ENCODE peak calls at places on chromosome 5, in nine cellular contexts. One of them, this sample, is unnamed.

GRCh38 chr5:80238778-80239679 is 16.8 kb downstream of the SERINC5 start:
- DNase-seq in naive thymus-derived CD4-positive, alpha-beta T cell: no peak
- DNase-seq in suprapubic skin: no peak
- DNase-seq in ascending aorta: no peak
- DNase-seq in GM23338: no peak
- DNase-seq in tibial artery: peak
- DNase-seq in CD4-positive, alpha-beta T cell: no peak
- DNase-seq in CD8-positive, alpha-beta T cell: no peak
- DNase-seq in lower lobe of right lung: no peak
- DNase-seq in this sample: no peak

GRCh38 chr5:31639488-31640011 is 619 bp downstream of the PDZD2 start:
- DNase-seq in CD4-positive, alpha-beta T cell: no peak
- DNase-seq in naive thymus-derived CD4-positive, alpha-beta T cell: peak
- DNase-seq in suprapubic skin: no peak
- DNase-seq in GM23338: peak
- DNase-seq in lower lobe of right lung: no peak
- DNase-seq in CD8-positive, alpha-beta T cell: no peak
- DNase-seq in tibial artery: no peak
- DNase-seq in ascending aorta: no peak
- DNase-seq in this sample: peak

GRCh38 chr5:127761869-127762268 is 58.7 kb downstream of the CCDC192 start:
- DNase-seq in suprapubic skin: no peak
- DNase-seq in ascending aorta: no peak
- DNase-seq in lower lobe of right lung: no peak
- DNase-seq in GM23338: no peak
- DNase-seq in CD8-positive, alpha-beta T cell: no peak
- DNase-seq in tibial artery: no peak
- DNase-seq in naive thymus-derived CD4-positive, alpha-beta T cell: no peak
- DNase-seq in CD4-positive, alpha-beta T cell: no peak
- DNase-seq in this sample: no peak

GRCh38 chr5:74767579-74767913 is 497 bp downstream of the NSA2 start:
- DNase-seq in ascending aorta: no peak
- DNase-seq in naive thymus-derived CD4-positive, alpha-beta T cell: no peak
- DNase-seq in suprapubic skin: no peak
- DNase-seq in CD8-positive, alpha-beta T cell: no peak
- DNase-seq in CD4-positive, alpha-beta T cell: no peak
- DNase-seq in GM23338: peak
- DNase-seq in tibial artery: no peak
- DNase-seq in lower lobe of right lung: no peak
- DNase-seq in this sample: no peak

GRCh38 chr5:179290681-179291540 is 54.4 kb downstream of the ADAMTS2 start:
- DNase-seq in CD4-positive, alpha-beta T cell: no peak
- DNase-seq in naive thymus-derived CD4-positive, alpha-beta T cell: no peak
- DNase-seq in CD8-positive, alpha-beta T cell: no peak
- DNase-seq in lower lobe of right lung: peak
- DNase-seq in suprapubic skin: peak
- DNase-seq in ascending aorta: no peak
- DNase-seq in GM23338: no peak
- DNase-seq in tibial artery: peak
- DNase-seq in this sample: no peak

GRCh38 chr5:72085319-72085718 is 22.0 kb upstream of the MAP1B start:
- DNase-seq in lower lobe of right lung: no peak
- DNase-seq in GM23338: no peak
- DNase-seq in CD4-positive, alpha-beta T cell: no peak
- DNase-seq in tibial artery: no peak
- DNase-seq in naive thymus-derived CD4-positive, alpha-beta T cell: no peak
- DNase-seq in suprapubic skin: no peak
- DNase-seq in ascending aorta: no peak
- DNase-seq in CD8-positive, alpha-beta T cell: no peak
- DNase-seq in this sample: no peak

GRCh38 chr5:88743231-88743879 is 139.6 kb downstream of the MEF2C start:
- DNase-seq in CD4-positive, alpha-beta T cell: no peak
- DNase-seq in GM23338: no peak
- DNase-seq in lower lobe of right lung: no peak
- DNase-seq in tibial artery: no peak
- DNase-seq in naive thymus-derived CD4-positive, alpha-beta T cell: no peak
- DNase-seq in suprapubic skin: no peak
- DNase-seq in CD8-positive, alpha-beta T cell: no peak
- DNase-seq in ascending aorta: no peak
- DNase-seq in this sample: no peak

GRCh38 chr5:116573279-116573616 is 1.4 kb downstream of the SEMA6A start:
- DNase-seq in naive thymus-derived CD4-positive, alpha-beta T cell: no peak
- DNase-seq in suprapubic skin: peak
- DNase-seq in CD8-positive, alpha-beta T cell: no peak
- DNase-seq in GM23338: no peak
- DNase-seq in tibial artery: peak
- DNase-seq in lower lobe of right lung: peak
- DNase-seq in CD4-positive, alpha-beta T cell: no peak
- DNase-seq in ascending aorta: no peak
- DNase-seq in this sample: peak

GRCh38 chr5:100863736-100864135 is 39.3 kb downstream of the ST8SIA4 start:
- DNase-seq in suprapubic skin: no peak
- DNase-seq in CD8-positive, alpha-beta T cell: no peak
- DNase-seq in lower lobe of right lung: no peak
- DNase-seq in CD4-positive, alpha-beta T cell: no peak
- DNase-seq in naive thymus-derived CD4-positive, alpha-beta T cell: no peak
- DNase-seq in ascending aorta: no peak
- DNase-seq in GM23338: no peak
- DNase-seq in tibial artery: no peak
- DNase-seq in this sample: no peak

GRCh38 chr5:167964529-167964928 is 326.9 kb upstream of the WWC1 start:
- DNase-seq in GM23338: peak
- DNase-seq in CD8-positive, alpha-beta T cell: no peak
- DNase-seq in ascending aorta: no peak
- DNase-seq in tibial artery: no peak
- DNase-seq in CD4-positive, alpha-beta T cell: no peak
- DNase-seq in suprapubic skin: no peak
- DNase-seq in lower lobe of right lung: no peak
- DNase-seq in naive thymus-derived CD4-positive, alpha-beta T cell: no peak
- DNase-seq in this sample: no peak

GRCh38 chr5:100644776-100645175 is 109.6 kb downstream of the FAM174A start:
- DNase-seq in ascending aorta: no peak
- DNase-seq in tibial artery: no peak
- DNase-seq in naive thymus-derived CD4-positive, alpha-beta T cell: no peak
- DNase-seq in CD4-positive, alpha-beta T cell: no peak
- DNase-seq in GM23338: no peak
- DNase-seq in suprapubic skin: no peak
- DNase-seq in CD8-positive, alpha-beta T cell: no peak
- DNase-seq in lower lobe of right lung: no peak
- DNase-seq in this sample: no peak

GRCh38 chr5:143403357-143403606 is 204 bp downstream of the NR3C1 start:
- DNase-seq in tibial artery: no peak
- DNase-seq in ascending aorta: no peak
- DNase-seq in CD8-positive, alpha-beta T cell: no peak
- DNase-seq in naive thymus-derived CD4-positive, alpha-beta T cell: no peak
- DNase-seq in CD4-positive, alpha-beta T cell: no peak
- DNase-seq in GM23338: no peak
- DNase-seq in suprapubic skin: no peak
- DNase-seq in lower lobe of right lung: no peak
- DNase-seq in this sample: no peak

GRCh38 chr5:143405063-143405746 is 1.7 kb upstream of the NR3C1 start:
- DNase-seq in CD8-positive, alpha-beta T cell: peak
- DNase-seq in ascending aorta: peak
- DNase-seq in lower lobe of right lung: peak
- DNase-seq in suprapubic skin: peak
- DNase-seq in GM23338: peak
- DNase-seq in CD4-positive, alpha-beta T cell: peak
- DNase-seq in tibial artery: peak
- DNase-seq in naive thymus-derived CD4-positive, alpha-beta T cell: peak
- DNase-seq in this sample: peak

GRCh38 chr5:143402464-143403356 is 776 bp downstream of the NR3C1 start:
- DNase-seq in CD8-positive, alpha-beta T cell: peak
- DNase-seq in tibial artery: peak
- DNase-seq in GM23338: peak
- DNase-seq in CD4-positive, alpha-beta T cell: peak
- DNase-seq in lower lobe of right lung: peak
- DNase-seq in naive thymus-derived CD4-positive, alpha-beta T cell: peak
- DNase-seq in suprapubic skin: peak
- DNase-seq in ascending aorta: peak
- DNase-seq in this sample: peak

GRCh38 chr5:143404416-143405062 is 1.1 kb upstream of the NR3C1 start:
- DNase-seq in lower lobe of right lung: peak
- DNase-seq in suprapubic skin: peak
- DNase-seq in naive thymus-derived CD4-positive, alpha-beta T cell: peak
- DNase-seq in ascending aorta: peak
- DNase-seq in CD4-positive, alpha-beta T cell: peak
- DNase-seq in tibial artery: peak
- DNase-seq in CD8-positive, alpha-beta T cell: peak
- DNase-seq in GM23338: peak
- DNase-seq in this sample: peak

GRCh38 chr5:143403607-143404415 is at the start of gene NR3C1:
- DNase-seq in suprapubic skin: peak
- DNase-seq in CD4-positive, alpha-beta T cell: peak
- DNase-seq in ascending aorta: peak
- DNase-seq in tibial artery: peak
- DNase-seq in GM23338: peak
- DNase-seq in lower lobe of right lung: peak
- DNase-seq in CD8-positive, alpha-beta T cell: peak
- DNase-seq in naive thymus-derived CD4-positive, alpha-beta T cell: peak
- DNase-seq in this sample: peak
- H3K27ac ChIP-seq in suprapubic skin: peak
- H3K27ac ChIP-seq in CD4-positive, alpha-beta T cell: peak
- H3K27ac ChIP-seq in ascending aorta: peak
- H3K27ac ChIP-seq in tibial artery: peak
- H3K27ac ChIP-seq in GM23338: no peak
- H3K27ac ChIP-seq in lower lobe of right lung: peak
- H3K27ac ChIP-seq in CD8-positive, alpha-beta T cell: peak
- H3K27ac ChIP-seq in naive thymus-derived CD4-positive, alpha-beta T cell: peak
- H3K27ac ChIP-seq in this sample: peak

DNA sequence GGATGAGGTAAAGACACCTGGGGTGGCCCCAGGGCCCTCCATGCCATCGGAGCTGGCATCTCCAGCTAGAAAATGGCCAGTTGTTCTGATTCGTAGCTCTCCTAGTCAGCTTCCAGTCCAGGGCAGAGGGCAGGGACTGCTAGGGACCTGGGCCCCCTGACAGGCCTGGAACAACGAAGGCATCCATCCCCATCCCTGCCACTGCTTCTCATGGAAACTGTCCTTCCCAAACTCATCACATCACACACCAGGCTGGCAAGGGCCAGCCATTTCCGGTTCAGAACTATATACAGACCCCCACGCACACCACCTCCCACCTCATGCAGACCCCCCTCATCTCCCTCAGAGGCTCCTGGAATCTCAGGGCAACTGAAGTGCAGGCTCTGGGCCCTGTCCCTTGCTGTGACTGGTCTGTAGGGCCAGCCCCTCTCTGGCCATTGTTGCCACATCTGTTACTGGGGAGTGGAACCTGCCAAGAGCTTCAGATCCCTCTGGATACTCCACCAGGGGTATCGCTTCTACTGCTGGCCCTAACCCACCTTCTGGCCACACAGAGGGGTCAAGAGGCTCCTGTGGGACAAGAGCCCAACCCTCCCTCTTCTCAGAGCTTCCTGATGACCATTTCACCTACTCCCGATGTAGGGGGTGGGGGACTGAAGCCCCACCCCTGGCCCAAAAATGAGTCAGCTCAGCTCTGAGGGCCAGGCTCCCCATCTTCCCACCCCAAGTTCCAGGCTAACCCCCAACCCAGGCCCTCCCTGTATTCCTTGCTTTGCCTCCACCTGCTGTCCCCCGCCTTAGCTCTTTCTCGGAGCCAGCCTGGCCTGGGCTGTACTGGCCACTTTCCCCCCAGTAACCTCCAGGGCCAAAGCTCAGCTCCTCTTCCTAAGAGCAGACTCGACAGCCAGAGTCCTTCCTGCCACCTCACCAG is 1.2 kb upstream of the MZB1 start:
- DNase-seq in ascending aorta: no peak
- DNase-seq in tibial artery: peak
- DNase-seq in CD4-positive, alpha-beta T cell: no peak
- DNase-seq in CD8-positive, alpha-beta T cell: no peak
- DNase-seq in naive thymus-derived CD4-positive, alpha-beta T cell: no peak
- DNase-seq in suprapubic skin: no peak
- DNase-seq in lower lobe of right lung: no peak
- DNase-seq in GM23338: no peak
- DNase-seq in this sample: no peak
- H3K27ac ChIP-seq in ascending aorta: no peak
- H3K27ac ChIP-seq in tibial artery: no peak
- H3K27ac ChIP-seq in CD4-positive, alpha-beta T cell: no peak
- H3K27ac ChIP-seq in CD8-positive, alpha-beta T cell: no peak
- H3K27ac ChIP-seq in naive thymus-derived CD4-positive, alpha-beta T cell: no peak
- H3K27ac ChIP-seq in suprapubic skin: no peak
- H3K27ac ChIP-seq in lower lobe of right lung: no peak
- H3K27ac ChIP-seq in GM23338: no peak
- H3K27ac ChIP-seq in this sample: no peak

DNA sequence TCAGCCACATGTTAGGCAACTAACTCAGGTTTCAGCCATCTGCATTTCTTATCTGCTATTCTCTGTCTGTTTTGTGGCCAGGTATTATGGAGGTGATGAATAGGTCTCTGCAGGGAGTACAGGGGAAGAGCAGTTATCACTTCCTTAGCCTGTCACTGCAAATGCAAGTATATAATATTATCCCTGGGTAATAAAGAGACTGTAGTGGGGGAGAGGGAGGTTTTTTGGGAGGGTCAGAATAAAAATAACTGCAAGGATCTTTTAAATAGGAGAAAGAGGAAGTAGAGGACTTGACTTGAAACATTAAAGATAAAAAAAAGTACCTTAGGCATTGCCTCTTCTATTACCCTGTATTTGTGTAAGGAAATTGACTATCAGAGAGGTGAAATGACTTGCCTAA is 49.5 kb upstream of the PTGER4 start:
- DNase-seq in CD8-positive, alpha-beta T cell: no peak
- DNase-seq in lower lobe of right lung: no peak
- DNase-seq in ascending aorta: no peak
- DNase-seq in tibial artery: no peak
- DNase-seq in GM23338: no peak
- DNase-seq in naive thymus-derived CD4-positive, alpha-beta T cell: no peak
- DNase-seq in suprapubic skin: no peak
- DNase-seq in CD4-positive, alpha-beta T cell: no peak
- DNase-seq in this sample: no peak
- H3K27ac ChIP-seq in CD8-positive, alpha-beta T cell: no peak
- H3K27ac ChIP-seq in lower lobe of right lung: no peak
- H3K27ac ChIP-seq in ascending aorta: no peak
- H3K27ac ChIP-seq in tibial artery: no peak
- H3K27ac ChIP-seq in GM23338: no peak
- H3K27ac ChIP-seq in naive thymus-derived CD4-positive, alpha-beta T cell: no peak
- H3K27ac ChIP-seq in suprapubic skin: no peak
- H3K27ac ChIP-seq in CD4-positive, alpha-beta T cell: no peak
- H3K27ac ChIP-seq in this sample: no peak

GRCh38 chr5:73552642-73553041 is 12.8 kb downstream of the ANKRA2 start:
- DNase-seq in GM23338: no peak
- DNase-seq in suprapubic skin: no peak
- DNase-seq in CD8-positive, alpha-beta T cell: no peak
- DNase-seq in lower lobe of right lung: no peak
- DNase-seq in ascending aorta: no peak
- DNase-seq in naive thymus-derived CD4-positive, alpha-beta T cell: no peak
- DNase-seq in CD4-positive, alpha-beta T cell: no peak
- DNase-seq in tibial artery: no peak
- DNase-seq in this sample: no peak
- H3K27ac ChIP-seq in GM23338: no peak
- H3K27ac ChIP-seq in suprapubic skin: no peak
- H3K27ac ChIP-seq in CD8-positive, alpha-beta T cell: no peak
- H3K27ac ChIP-seq in lower lobe of right lung: no peak
- H3K27ac ChIP-seq in ascending aorta: no peak
- H3K27ac ChIP-seq in naive thymus-derived CD4-positive, alpha-beta T cell: no peak
- H3K27ac ChIP-seq in CD4-positive, alpha-beta T cell: no peak
- H3K27ac ChIP-seq in tibial artery: no peak
- H3K27ac ChIP-seq in this sample: no peak

This sample was measured in substantia nigra.